ENCODE peak calls at places on chromosomes 3 and 15, in four cellular contexts. K is ovary, Q is IMR-90, I is Peyer's patch. Z is an unnamed sample.

GRCh38 chr3:14487086-14487485 is 53.1 kb downstream of the GRIP2 start:
- DNase-seq in K (no peak), Q (no peak), I (peak), Z (no peak)

GRCh38 chr3:39499651-39500273 is 32.3 kb downstream of the MOBP start:
- DNase-seq in K (no peak), Q (no peak), I (no peak), Z (no peak)

GRCh38 chr3:2096196-2096595 is 2.5 kb upstream of the CNTN4 start:
- DNase-seq in K (no peak), Q (no peak), I (no peak), Z (no peak)

GRCh38 chr3:126085276-126085675 is 1.4 kb upstream of the SLC41A3 start:
- DNase-seq in K (no peak), Q (no peak), I (no peak), Z (no peak)

GRCh38 chr3:58999134-58999778 is 50.6 kb downstream of the CFAP20DC start:
- DNase-seq in K (no peak), Q (peak), I (no peak), Z (no peak)

GRCh38 chr3:126982125-126982521 is 792 bp upstream of the PLXNA1 start:
- DNase-seq in K (no peak), Q (peak), I (no peak), Z (peak)

GRCh38 chr15:98899266-98900021 is 108.1 kb downstream of the PGPEP1L start:
- DNase-seq in K (no peak), Q (no peak), I (no peak), Z (peak)

GRCh38 chr3:44117736-44118135 is 124.0 kb upstream of the TOPAZ1 start:
- DNase-seq in K (no peak), Q (no peak), I (no peak), Z (no peak)

GRCh38 chr3:112640864-112641751 is at the start of gene CCDC80:
- DNase-seq in K (peak), Q (peak), I (no peak), Z (no peak)

GRCh38 chr3:13507791-13508339 is 27.8 kb downstream of the HDAC11 start:
- DNase-seq in K (no peak), Q (peak), I (peak), Z (no peak)

GRCh38 chr3:123602325-123602724 is 17.5 kb upstream of the HACD2 start:
- DNase-seq in K (no peak), Q (peak), I (no peak), Z (no peak)

GRCh38 chr3:129365779-129366178 is 62.7 kb downstream of the EFCAB12 start:
- DNase-seq in K (no peak), Q (no peak), I (no peak), Z (no peak)

GRCh38 chr3:23712656-23713559 is 92.8 kb upstream of the UBE2E1 start:
- DNase-seq in K (peak), Q (peak), I (no peak), Z (no peak)

GRCh38 chr3:18111702-18112311 is 313.3 kb downstream of the SATB1 start:
- DNase-seq in K (no peak), Q (peak), I (no peak), Z (no peak)

GRCh38 chr3:46400000-46400734 is 6.7 kb downstream of the CCR5AS start:
- DNase-seq in K (no peak), Q (peak), I (no peak), Z (no peak)

GRCh38 chr3:195512798-195513345 is 30.3 kb downstream of the PPP1R2 start:
- DNase-seq in K (no peak), Q (no peak), I (no peak), Z (no peak)

GRCh38 chr15:100682468-100682867 is 80.1 kb downstream of the ASB7 start:
- DNase-seq in K (no peak), Q (no peak), I (no peak), Z (peak)

GRCh38 chr3:50157821-50158556 is 2.9 kb downstream of the SEMA3F start:
- DNase-seq in K (no peak), Q (peak), I (no peak), Z (no peak)

GRCh38 chr3:170572665-170573253 is 13.1 kb downstream of the SLC7A14 start:
- DNase-seq in K (no peak), Q (peak), I (no peak), Z (peak)

GRCh38 chr3:24538891-24539290 is 44.2 kb upstream of the THRB start:
- DNase-seq in K (no peak), Q (no peak), I (no peak), Z (no peak)

GRCh38 chr15:90607361-90607760 is 77.6 kb downstream of the CRTC3 start:
- DNase-seq in K (no peak), Q (no peak), I (no peak), Z (no peak)

GRCh38 chr3:113981803-113982202 is 34.0 kb downstream of the ZDHHC23 start:
- DNase-seq in K (no peak), Q (no peak), I (no peak), Z (no peak)

GRCh38 chr3:189267981-189268613 is 96.3 kb downstream of the TPRG1 start:
- DNase-seq in K (no peak), Q (no peak), I (no peak), Z (no peak)

GRCh38 chr3:196662711-196663571 is 23.4 kb downstream of the NRROS start:
- DNase-seq in K (no peak), Q (peak), I (no peak), Z (no peak)
- TF ChIP-seq POLR2A in K (no peak), Q (no peak), I (no peak), Z (no peak)

GRCh38 chr15:63601727-63602185 is 4.6 kb downstream of the FBXL22 start:
- DNase-seq in K (no peak), Q (no peak), I (peak), Z (no peak)

GRCh38 chr15:63600001-63600645 is 2.9 kb downstream of the FBXL22 start:
- DNase-seq in K (peak), Q (no peak), I (no peak), Z (peak)

GRCh38 chr15:63601026-63601726 is 4.0 kb downstream of the FBXL22 start:
- DNase-seq in K (no peak), Q (peak), I (peak), Z (peak)

GRCh38 chr15:63599401-63600000 is 2.3 kb downstream of the FBXL22 start:
- DNase-seq in K (peak), Q (no peak), I (peak), Z (peak)

GRCh38 chr15:63600646-63601025 is 3.4 kb downstream of the FBXL22 start:
- DNase-seq in K (peak), Q (peak), I (peak), Z (peak)
- TF ChIP-seq POLR2A in K (peak), Q (peak), I (peak), Z (peak)

GRCh38 chr3:9898467-9899229 is 4.0 kb upstream of the IL17RE start:
- DNase-seq in K (no peak), Q (no peak), I (peak), Z (peak)
- TF ChIP-seq POLR2A in K (no peak), Q (no peak), I (peak), Z (no peak)

DNA sequence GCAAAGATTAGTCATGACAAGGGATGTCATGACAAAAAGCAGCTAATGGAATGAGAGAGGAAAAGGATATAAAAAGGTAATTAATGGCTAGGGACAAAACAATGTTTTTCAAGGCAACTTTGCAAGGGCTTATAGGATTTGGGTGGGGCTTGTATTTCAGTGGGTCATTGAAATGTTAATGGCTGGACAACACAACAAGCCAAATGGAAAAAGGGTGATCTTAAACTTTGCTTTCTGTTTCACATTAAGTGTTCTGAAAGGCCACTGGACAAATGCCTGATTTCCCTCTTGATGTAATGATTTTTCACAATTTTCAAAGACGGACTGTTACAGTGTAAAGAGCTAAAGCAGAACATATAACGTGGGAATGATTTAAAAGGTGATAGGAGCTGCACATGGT is 345.0 kb downstream of the TUSC7 start:
- DNase-seq in K (no peak), Q (no peak), I (no peak), Z (no peak)
- TF ChIP-seq POLR2A in K (no peak), Q (no peak), I (no peak), Z (no peak)

GRCh38 chr3:194223951-194224350 is 88.0 kb downstream of the HES1 start:
- DNase-seq in K (no peak), Q (no peak), I (no peak), Z (peak)

GRCh38 chr3:194218646-194219453 is 82.9 kb downstream of the HES1 start:
- DNase-seq in K (no peak), Q (no peak), I (no peak), Z (no peak)

GRCh38 chr3:194219826-194220407 is 84.0 kb downstream of the HES1 start:
- DNase-seq in K (no peak), Q (no peak), I (no peak), Z (no peak)

GRCh38 chr3:194224536-194224935 is 88.6 kb downstream of the HES1 start:
- DNase-seq in K (no peak), Q (no peak), I (no peak), Z (no peak)

DNA sequence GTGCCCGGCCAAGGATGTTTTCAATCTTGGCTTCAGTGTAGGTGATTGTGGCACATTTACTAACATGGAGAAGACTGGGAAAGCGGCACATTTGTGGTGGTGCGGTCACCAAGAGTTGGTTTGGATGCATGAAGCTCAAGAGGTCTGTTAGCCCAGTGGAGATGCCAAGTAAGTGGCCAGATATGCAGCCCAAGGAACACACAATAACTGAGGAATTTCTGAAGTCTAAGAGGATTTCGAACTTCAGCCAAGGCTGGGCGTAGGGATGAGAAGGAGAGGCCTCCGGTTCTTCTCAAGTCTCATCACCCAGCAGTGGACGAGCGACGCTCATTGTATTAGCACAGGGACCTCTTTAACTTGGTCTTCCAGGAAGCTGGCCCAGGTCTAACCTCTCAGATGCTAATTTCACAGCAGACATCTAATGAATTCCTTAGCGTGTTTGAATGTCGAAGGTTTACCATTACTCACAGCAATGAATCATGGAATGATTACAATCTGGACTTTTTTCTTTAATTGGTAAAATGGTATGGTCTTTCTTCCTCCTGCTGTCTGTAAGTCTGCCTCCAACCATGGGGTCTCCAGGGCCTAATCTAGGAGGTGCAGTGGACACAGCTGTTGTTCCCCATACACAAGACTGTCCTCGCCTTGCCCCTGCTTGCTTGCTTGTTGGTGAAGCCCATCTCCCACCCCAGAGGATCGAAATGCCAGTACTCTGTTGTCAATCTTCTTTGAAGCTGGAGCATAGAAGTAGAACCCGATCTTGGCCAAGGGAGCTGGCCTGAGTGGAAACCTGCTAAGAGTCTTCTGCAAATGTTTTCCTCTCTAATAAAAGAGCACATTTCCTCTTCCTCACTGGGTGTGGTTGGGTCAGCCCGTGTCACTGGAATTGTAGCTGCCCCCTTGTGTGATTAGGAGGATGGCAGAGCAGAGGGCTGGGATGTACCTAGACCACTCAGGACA is 85.1 kb downstream of the HES1 start:
- DNase-seq in K (no peak), Q (no peak), I (no peak), Z (no peak)
- TF ChIP-seq POLR2A in K (no peak), Q (no peak), I (no peak), Z (no peak)

GRCh38 chr3:141402476-141403171 is 34.3 kb downstream of the ZBTB38 start:
- DNase-seq in K (peak), Q (peak), I (peak), Z (peak)
- TF ChIP-seq POLR2A in K (no peak), Q (peak), I (peak), Z (no peak)

GRCh38 chr3:136984837-136985236 is 27.1 kb downstream of the IL20RB start:
- DNase-seq in K (no peak), Q (peak), I (peak), Z (no peak)
- TF ChIP-seq POLR2A in K (no peak), Q (no peak), I (no peak), Z (no peak)

DNA sequence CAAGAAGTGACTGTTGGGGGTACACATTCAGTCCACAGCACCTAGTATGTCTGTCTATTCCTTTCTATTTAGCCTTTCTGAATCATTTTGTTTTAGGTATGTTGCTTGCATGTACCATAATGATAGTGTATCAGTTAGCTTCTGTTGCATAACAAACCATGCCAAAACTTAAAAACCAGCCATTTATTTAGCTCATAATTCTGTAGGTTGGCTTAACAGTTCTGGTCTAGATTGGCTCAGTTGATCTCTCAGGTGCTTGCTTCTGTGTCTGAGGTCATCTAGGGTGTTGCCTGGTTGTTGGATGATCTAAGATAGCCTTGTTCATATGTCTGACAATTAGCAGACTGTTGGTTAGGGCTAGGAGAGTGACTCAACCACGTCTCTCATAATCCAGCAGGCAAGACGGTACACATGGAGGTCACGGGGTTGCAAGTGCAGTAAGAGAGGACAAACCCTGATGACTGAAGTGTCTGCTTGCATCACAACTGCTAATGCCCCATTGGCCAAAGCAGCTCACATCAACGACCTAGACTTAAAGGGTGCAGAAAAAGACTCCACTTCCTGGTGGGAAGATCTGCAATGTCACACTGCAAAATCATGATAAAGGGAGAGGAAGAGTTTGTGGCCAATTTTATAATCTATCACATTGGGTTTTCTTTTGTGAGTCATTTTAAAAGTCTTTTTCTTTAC is 6.8 kb upstream of the PDCD6IP start:
- DNase-seq in K (no peak), Q (peak), I (peak), Z (peak)
- TF ChIP-seq POLR2A in K (no peak), Q (no peak), I (no peak), Z (no peak)